ENCODE peak calls at places on chromosomes 3 and 15, in nine cellular contexts. G is NCI-H1105 treated with DMSO at 0.1 percent for 48 hours; I is effector memory CD4-positive, alpha-beta T cell; M is HTR-8/SVneo; R is CD4-positive, alpha-beta T cell; Z is AG10803; W is anterior cingulate cortex; L is fibroblast of mammary gland; O is activated gamma-delta T cell treated with anti-CD3 and anti-CD28 coated beads, Interleukin-2, amount 50 U/mL, for 16 hours. H is an unnamed sample.

GRCh38 chr3:128243602-128244504 is 90.6 kb downstream of the EEFSEC start:
- DNase-seq in G (no peak), I (no peak), M (no peak), R (no peak), Z (no peak), W (no peak), L (no peak), O (no peak), H (no peak)

GRCh38 chr3:117226932-117227331 is 517.4 kb downstream of the TUSC7 start:
- DNase-seq in G (no peak), I (no peak), M (no peak), R (no peak), Z (no peak), W (no peak), L (no peak), O (no peak), H (no peak)

GRCh38 chr3:48219543-48219942 is 3.8 kb upstream of the CAMP start:
- DNase-seq in G (no peak), I (no peak), M (no peak), R (no peak), Z (peak), W (no peak), L (peak), O (no peak), H (no peak)

GRCh38 chr15:99658000-99658399 is 75.2 kb downstream of the LYSMD4 start:
- DNase-seq in G (no peak), I (no peak), M (no peak), R (no peak), Z (no peak), W (no peak), L (no peak), O (no peak), H (no peak)

GRCh38 chr3:149717391-149718056 is 34.8 kb downstream of the COMMD2 start:
- DNase-seq in G (peak), I (no peak), M (peak), R (no peak), Z (peak), W (peak), L (peak), O (no peak), H (peak)

GRCh38 chr3:48194446-48195071 is 6.3 kb upstream of the CDC25A start:
- DNase-seq in G (peak), I (no peak), M (peak), R (no peak), Z (peak), W (peak), L (peak), O (no peak), H (peak)

GRCh38 chr3:177731644-177732268 is 534.5 kb upstream of the TBL1XR1 start:
- DNase-seq in G (no peak), I (no peak), M (no peak), R (no peak), Z (peak), W (no peak), L (peak), O (no peak), H (no peak)

GRCh38 chr3:32614956-32615355 is 44.3 kb upstream of the DYNC1LI1 start:
- DNase-seq in G (no peak), I (no peak), M (peak), R (no peak), Z (peak), W (no peak), L (peak), O (no peak), H (no peak)

GRCh38 chr15:78340243-78341056 is at the start of gene CRABP1:
- DNase-seq in G (no peak), I (no peak), M (no peak), R (no peak), Z (no peak), W (no peak), L (no peak), O (no peak), H (no peak)

GRCh38 chr3:11482024-11482423 is 161.7 kb downstream of the VGLL4 start:
- DNase-seq in G (peak), I (no peak), M (no peak), R (no peak), Z (no peak), W (peak), L (peak), O (no peak), H (no peak)